ENCODE peak calls at places on chromosomes 1 and 21, in six cellular contexts. U is natural killer cell treated with Interleukin-12 subunit alpha and Interleukin-12 subunit beta and Interleukin-15 and Interleukin-18, amount 100 ng/mL, for 72 hours; G is lower leg skin; W is activated CD4-positive, alpha-beta T cell treated with anti-CD3 and anti-CD28 coated beads, Interleukin-2, amount 50 U/mL, for 1 hour; M is NAMALWA; B is cerebellar cortex. R is an unnamed sample.

GRCh38 chr1:59285691-59286090 is 11.2 kb upstream of the FGGY start:
- DNase-seq in U (no peak), G (no peak), W (no peak), M (no peak), B (no peak), R (no peak)

GRCh38 chr1:52264530-52265115 is 101.4 kb downstream of the CC2D1B start:
- DNase-seq in U (no peak), G (no peak), W (no peak), M (no peak), B (no peak), R (no peak)

GRCh38 chr1:156012051-156012817 is 8.5 kb downstream of the SSR2 start:
- DNase-seq in U (no peak), G (no peak), W (no peak), M (no peak), B (no peak), R (peak)

GRCh38 chr1:33275200-33275599 is 18.9 kb downstream of the ZNF362 start:
- DNase-seq in U (no peak), G (peak), W (no peak), M (no peak), B (no peak), R (no peak)

GRCh38 chr21:41470054-41470453 is 37.9 kb downstream of the TMPRSS2 start:
- DNase-seq in U (no peak), G (no peak), W (no peak), M (no peak), B (no peak), R (no peak)

GRCh38 chr1:100622037-100622436 is 84.1 kb downstream of the GPR88 start:
- DNase-seq in U (no peak), G (no peak), W (no peak), M (no peak), B (no peak), R (no peak)

GRCh38 chr1:53625049-53625448 is 113.9 kb downstream of the GLIS1 start:
- DNase-seq in U (no peak), G (peak), W (no peak), M (no peak), B (no peak), R (no peak)

GRCh38 chr1:41803656-41804055 is 115.1 kb downstream of the HIVEP3 start:
- DNase-seq in U (no peak), G (no peak), W (no peak), M (no peak), B (peak), R (peak)

GRCh38 chr1:200206761-200207160 is 179.3 kb downstream of the NR5A2 start:
- DNase-seq in U (no peak), G (no peak), W (no peak), M (no peak), B (no peak), R (no peak)

GRCh38 chr1:16217061-16217785 is 4.8 kb upstream of the ARHGEF19 start:
- DNase-seq in U (peak), G (peak), W (peak), M (peak), B (peak), R (peak)

GRCh38 chr21:40841524-40842196 is 5.3 kb downstream of the DSCAM start:
- DNase-seq in U (no peak), G (no peak), W (no peak), M (no peak), B (peak), R (peak)

GRCh38 chr1:20948091-20948490 is 161.0 kb upstream of the HP1BP3 start:
- DNase-seq in U (no peak), G (no peak), W (no peak), M (no peak), B (no peak), R (no peak)

GRCh38 chr1:158333405-158334145 is 2.2 kb upstream of the CD1B start:
- DNase-seq in U (no peak), G (no peak), W (no peak), M (no peak), B (no peak), R (no peak)

GRCh38 chr1:42618866-42619265 is 39.4 kb upstream of the PPIH start:
- DNase-seq in U (no peak), G (no peak), W (no peak), M (no peak), B (no peak), R (no peak)

GRCh38 chr1:152347116-152347728 is 12.6 kb downstream of the FLG2 start:
- DNase-seq in U (no peak), G (no peak), W (peak), M (peak), B (peak), R (peak)

GRCh38 chr21:38955495-38955894 is 149.8 kb downstream of the ETS2 start:
- DNase-seq in U (peak), G (no peak), W (no peak), M (no peak), B (no peak), R (no peak)

GRCh38 chr1:35449334-35450008 is 107.7 kb downstream of the KIAA0319L start:
- DNase-seq in U (no peak), G (no peak), W (no peak), M (no peak), B (no peak), R (no peak)

GRCh38 chr1:58848818-58849411 is 65.1 kb upstream of the JUN start:
- DNase-seq in U (no peak), G (peak), W (no peak), M (no peak), B (peak), R (no peak)

GRCh38 chr1:13965770-13966398 is 265.9 kb downstream of the PRDM2 start:
- DNase-seq in U (no peak), G (no peak), W (no peak), M (peak), B (peak), R (peak)

GRCh38 chr1:51768971-51769601 is 109.4 kb downstream of the NRDC start:
- DNase-seq in U (no peak), G (no peak), W (peak), M (peak), B (peak), R (peak)

GRCh38 chr1:9269078-9269501 is 23.6 kb upstream of the SPSB1 start:
- DNase-seq in U (peak), G (no peak), W (no peak), M (no peak), B (peak), R (no peak)

GRCh38 chr1:2174348-2175054 is 20.1 kb downstream of the FAAP20 start:
- DNase-seq in U (no peak), G (no peak), W (peak), M (peak), B (peak), R (peak)

GRCh38 chr1:161258439-161259386 is at the start of gene PCP4L1:
- DNase-seq in U (peak), G (peak), W (peak), M (peak), B (peak), R (peak)

GRCh38 chr1:162070825-162071224 is 1.3 kb downstream of the NOS1AP start:
- DNase-seq in U (no peak), G (no peak), W (no peak), M (no peak), B (peak), R (no peak)

GRCh38 chr21:39667353-39667891 is 54.7 kb downstream of the B3GALT5 start:
- DNase-seq in U (no peak), G (peak), W (no peak), M (no peak), B (no peak), R (no peak)